ENCODE peak calls at places on chromosomes 13 and 19, in five cellular contexts. G is Caco-2, L is fibroblast of lung, A is cardiac muscle cell, N is psoas muscle. U is an unnamed sample.

GRCh38 chr13:46728777-46729176 is 68.2 kb downstream of the ESD start:
- DNase-seq in L (no peak), N (no peak), A (no peak), G (no peak), U (no peak)

GRCh38 chr19:8459520-8460260 is 14.9 kb downstream of the HNRNPM start:
- DNase-seq in A (peak), G (no peak), N (no peak), L (peak), U (peak)

GRCh38 chr13:65597839-65598818 is 1632.0 kb downstream of the PCDH9 start:
- DNase-seq in A (peak), L (peak), N (no peak), G (no peak), U (peak)

GRCh38 chr19:36256064-36256463 is 41.2 kb downstream of the ZNF146 start:
- DNase-seq in G (no peak), N (no peak), L (no peak), A (no peak), U (no peak)

GRCh38 chr13:96984061-96984508 is 10.2 kb downstream of the OXGR1 start:
- DNase-seq in G (peak), N (no peak), L (no peak), A (peak), U (no peak)

GRCh38 chr13:111844682-111845081 is 222.3 kb upstream of the SOX1 start:
- DNase-seq in L (no peak), G (no peak), A (no peak), N (no peak), U (no peak)

GRCh38 chr19:33407716-33408115 is 34.2 kb downstream of the CEBPG start:
- DNase-seq in N (peak), L (no peak), A (no peak), G (no peak), U (no peak)

GRCh38 chr19:1459479-1459878 is 9.6 kb downstream of the APC2 start:
- DNase-seq in L (no peak), N (peak), A (no peak), G (no peak), U (no peak)

GRCh38 chr13:100528353-100528752 is 60.2 kb downstream of the GGACT start:
- DNase-seq in L (no peak), N (no peak), A (no peak), G (no peak), U (no peak)

GRCh38 chr13:98080280-98080679 is 62.6 kb upstream of the FARP1 start:
- DNase-seq in N (no peak), A (no peak), L (no peak), G (no peak), U (no peak)

GRCh38 chr19:13153627-13154240 is 3.5 kb downstream of the IER2 start:
- DNase-seq in L (peak), G (no peak), N (peak), A (peak), U (peak)

GRCh38 chr13:48437381-48437780 is 24.5 kb upstream of the LPAR6 start:
- DNase-seq in G (no peak), L (peak), N (peak), A (peak), U (no peak)

GRCh38 chr19:7705387-7706187 is 3.7 kb upstream of the FCER2 start:
- DNase-seq in N (peak), G (no peak), L (no peak), A (no peak), U (no peak)

GRCh38 chr19:35088514-35088913 is 27.1 kb upstream of the FXYD3 start:
- DNase-seq in N (no peak), L (peak), A (peak), G (no peak), U (peak)

GRCh38 chr19:7611541-7612279 is 16.0 kb downstream of the CAMSAP3 start:
- DNase-seq in N (no peak), G (no peak), A (no peak), L (no peak), U (no peak)

DNA sequence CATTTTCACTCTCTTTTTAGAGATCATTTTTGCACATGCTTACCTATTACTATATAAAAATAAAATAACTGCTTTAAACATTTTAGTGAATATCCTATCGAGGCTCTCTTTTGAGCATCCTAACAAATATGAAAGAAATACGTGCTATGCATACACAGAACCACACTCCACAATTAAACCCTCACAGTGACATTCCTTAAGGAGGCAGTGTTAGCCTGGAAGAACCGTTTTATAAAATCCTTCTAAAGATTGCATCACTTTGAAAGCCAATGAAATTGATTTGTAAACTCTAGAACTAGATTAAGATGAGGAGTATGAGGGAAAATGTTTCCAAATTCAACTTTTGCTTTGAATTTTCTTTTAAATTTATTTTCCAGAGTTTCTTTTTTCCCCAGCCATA is 11.1 kb upstream of the ENOX1 start:
- DNase-seq in L (no peak), N (no peak), G (no peak), A (peak), U (no peak)
- TF ChIP-seq CTCF in L (peak), N (no peak), G (no peak), A (peak), U (no peak)

GRCh38 chr19:15280915-15281683 is 48.9 kb upstream of the EPHX3 start:
- DNase-seq in L (peak), G (peak), A (peak), N (peak), U (peak)

GRCh38 chr19:15284091-15284490 is 48.2 kb downstream of the BRD4 start:
- DNase-seq in A (no peak), N (no peak), L (no peak), G (no peak), U (no peak)

GRCh38 chr19:15284896-15285295 is 47.4 kb downstream of the BRD4 start:
- DNase-seq in A (no peak), L (no peak), N (no peak), G (no peak), U (peak)

GRCh38 chr19:15282311-15282705 is 50.0 kb downstream of the BRD4 start:
- DNase-seq in L (no peak), N (no peak), A (no peak), G (no peak), U (no peak)

GRCh38 chr19:15283141-15283885 is 49.0 kb downstream of the BRD4 start:
- DNase-seq in G (no peak), A (peak), N (peak), L (peak), U (no peak)
- H3K4me3 ChIP-seq in G (no peak), A (no peak), N (no peak), L (no peak), U (no peak)

GRCh38 chr13:99415851-99416331 is 85.4 kb upstream of the TM9SF2 start:
- DNase-seq in L (no peak), A (no peak), N (peak), G (no peak), U (no peak)
- TF ChIP-seq CTCF in L (no peak), A (no peak), N (no peak), G (no peak), U (no peak)

GRCh38 chr19:56543776-56544175 is 5.0 kb downstream of the ZFP28 start:
- DNase-seq in G (no peak), A (no peak), L (no peak), N (no peak), U (no peak)
- H3K4me3 ChIP-seq in G (no peak), A (no peak), L (no peak), N (no peak), U (no peak)

U was measured in foreskin fibroblast.